ENCODE peak calls at places on chromosomes 4 and X, in seven cellular contexts. M, I, F, H, S, W and K are unnamed samples.
A peak's percentile ranks its signal among the peaks of the same experiment; 100 is the strongest.

GRCh38 chr4:36003051-36003450 is 241.3 kb downstream of the ARAP2 start:
- DNase-seq in M (no peak), I (no peak), F (no peak), H (no peak), S (no peak), W (no peak), K (no peak)

GRCh38 chr4:171621646-171622045 is 191.6 kb upstream of the GALNTL6 start:
- DNase-seq in M (no peak), I (no peak), F (no peak), H (no peak), S (no peak), W (no peak), K (no peak)

GRCh38 chr4:69321153-69321729 is 41.0 kb downstream of the UGT2B28 start:
- DNase-seq in M (no peak), I (no peak), F (no peak), H (no peak), S (no peak), W (no peak), K (no peak)

GRCh38 chrX:111098874-111099273 is 2.9 kb downstream of the PAK3 start:
- DNase-seq in M (peak; percentile 29), I (peak; percentile 69), F (peak; percentile 68), H (no peak), S (peak; percentile 81), W (peak; percentile 1), K (peak; percentile 31)

GRCh38 chrX:109839694-109840358 is 106.8 kb upstream of the ACSL4 start:
- DNase-seq in M (peak; percentile 10), I (peak; percentile 57), F (no peak), H (no peak), S (peak; percentile 44), W (no peak), K (no peak)

GRCh38 chr4:126604273-126604867 is 1028.4 kb upstream of the INTU start:
- DNase-seq in M (peak; percentile 27), I (peak; percentile 36), F (peak; percentile 53), H (no peak), S (no peak), W (peak; percentile 18), K (peak; percentile 62)

GRCh38 chr4:75916091-75916661 is 13.9 kb upstream of the PPEF2 start:
- DNase-seq in M (peak; percentile 13), I (peak; percentile 43), F (peak; percentile 59), H (no peak), S (no peak), W (peak; percentile 25), K (peak; percentile 25)

GRCh38 chrX:64975491-64975890 is 759 bp downstream of the ZC4H2 start:
- DNase-seq in M (no peak), I (no peak), F (peak; percentile 46), H (no peak), S (peak; percentile 57), W (peak; percentile 2), K (no peak)

GRCh38 chr4:168765726-168766125 is 244.3 kb downstream of the CBR4 start:
- DNase-seq in M (no peak), I (no peak), F (no peak), H (no peak), S (no peak), W (no peak), K (no peak)

GRCh38 chr4:93394488-93395185 is 433.9 kb upstream of the ATOH1 start:
- DNase-seq in M (no peak), I (no peak), F (no peak), H (no peak), S (no peak), W (no peak), K (no peak)

GRCh38 chr4:40576651-40577480 is 52.8 kb downstream of the RBM47 start:
- DNase-seq in M (peak; percentile 66), I (no peak), F (no peak), H (peak; percentile 82), S (no peak), W (peak; percentile 98), K (peak; percentile 86)

GRCh38 chrX:37603938-37604409 is 32.5 kb downstream of the LANCL3 start:
- DNase-seq in M (no peak), I (no peak), F (no peak), H (peak; percentile 2), S (no peak), W (no peak), K (no peak)

GRCh38 chr4:167114416-167114971 is 119.8 kb downstream of the SPOCK3 start:
- DNase-seq in M (no peak), I (no peak), F (no peak), H (peak; percentile 8), S (no peak), W (no peak), K (no peak)

GRCh38 chr4:47692691-47693090 is 145.2 kb downstream of the CORIN start:
- DNase-seq in M (no peak), I (no peak), F (no peak), H (no peak), S (no peak), W (no peak), K (no peak)

GRCh38 chr4:122810669-122811068 is 16.0 kb upstream of the FGF2 start:
- DNase-seq in M (no peak), I (no peak), F (no peak), H (no peak), S (no peak), W (no peak), K (no peak)

GRCh38 chrX:45758319-45758718 is 557.6 kb upstream of the DIPK2B start:
- DNase-seq in M (no peak), I (no peak), F (no peak), H (peak; percentile 61), S (no peak), W (no peak), K (no peak)

GRCh38 chrX:43643201-43643600 is 12.9 kb upstream of the MAOA start:
- DNase-seq in M (no peak), I (no peak), F (no peak), H (no peak), S (no peak), W (no peak), K (no peak)

GRCh38 chrX:13899607-13900006 is 82.7 kb upstream of the GPM6B start:
- DNase-seq in M (no peak), I (no peak), F (no peak), H (no peak), S (no peak), W (no peak), K (no peak)

GRCh38 chrX:13309631-13310030 is 10.2 kb downstream of the ATXN3L start:
- DNase-seq in M (no peak), I (no peak), F (no peak), H (no peak), S (no peak), W (no peak), K (no peak)

GRCh38 chr4:82784615-82785247 is 13.9 kb downstream of the SCD5 start:
- DNase-seq in M (no peak), I (no peak), F (peak; percentile 72), H (no peak), S (no peak), W (no peak), K (no peak)

GRCh38 chr4:5561286-5561685 is 147.1 kb downstream of the EVC2 start:
- DNase-seq in M (no peak), I (no peak), F (no peak), H (no peak), S (peak; percentile 4), W (no peak), K (no peak)

GRCh38 chr4:6957148-6957520 is 47.5 kb downstream of the TBC1D14 start:
- DNase-seq in M (no peak), I (no peak), F (no peak), H (no peak), S (no peak), W (no peak), K (no peak)

GRCh38 chr4:6957994-6958393 is 48.4 kb downstream of the TBC1D14 start:
- DNase-seq in M (no peak), I (no peak), F (peak; percentile 27), H (no peak), S (peak; percentile 39), W (no peak), K (no peak)

GRCh38 chr4:6955261-6955911 is 45.8 kb downstream of the TBC1D14 start:
- DNase-seq in M (no peak), I (no peak), F (no peak), H (no peak), S (no peak), W (no peak), K (no peak)

GRCh38 chr4:6956087-6956433 is 46.4 kb downstream of the TBC1D14 start:
- DNase-seq in M (no peak), I (no peak), F (peak; percentile 6), H (no peak), S (no peak), W (no peak), K (no peak)

DNA sequence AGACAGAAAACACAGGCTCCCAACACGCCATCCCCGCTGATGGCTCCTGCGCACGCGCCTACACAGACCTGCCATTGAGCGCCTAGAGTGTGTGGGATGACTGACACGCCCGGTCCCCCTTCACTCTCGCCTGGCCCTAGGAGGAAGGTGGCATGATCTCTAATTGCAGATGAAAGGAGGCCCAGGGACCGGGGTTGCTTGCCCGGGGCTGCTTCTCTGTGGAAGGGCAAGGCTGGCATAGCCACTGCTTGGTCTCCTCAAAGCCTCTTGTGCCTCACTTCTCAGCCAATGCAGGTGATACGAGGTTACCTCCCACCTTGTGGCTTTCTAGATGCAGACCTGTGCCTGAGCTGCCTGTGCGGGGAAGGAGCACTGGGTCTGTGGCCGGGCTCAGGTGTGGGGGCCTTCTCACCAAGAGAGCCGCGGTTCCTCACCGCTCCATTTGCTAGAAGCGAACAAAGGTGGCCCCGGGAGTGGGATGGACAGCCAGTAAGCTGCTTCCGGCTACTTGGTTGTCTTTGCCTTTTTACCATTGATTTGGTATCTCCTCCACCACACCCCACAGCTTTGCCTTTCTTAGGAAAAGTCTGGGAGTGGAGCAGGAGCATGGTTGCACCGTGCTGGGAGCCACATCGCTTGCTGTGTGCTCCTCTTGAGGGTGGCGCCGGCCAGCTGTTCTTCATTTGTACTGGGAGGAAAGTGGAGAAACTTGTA is 47.0 kb downstream of the TBC1D14 start:
- DNase-seq in M (no peak), I (no peak), F (no peak), H (no peak), S (no peak), W (no peak), K (no peak)
- TF ChIP-seq JUND in M (no peak), I (no peak), F (no peak), H (no peak), S (no peak), W (no peak), K (no peak)

DNA sequence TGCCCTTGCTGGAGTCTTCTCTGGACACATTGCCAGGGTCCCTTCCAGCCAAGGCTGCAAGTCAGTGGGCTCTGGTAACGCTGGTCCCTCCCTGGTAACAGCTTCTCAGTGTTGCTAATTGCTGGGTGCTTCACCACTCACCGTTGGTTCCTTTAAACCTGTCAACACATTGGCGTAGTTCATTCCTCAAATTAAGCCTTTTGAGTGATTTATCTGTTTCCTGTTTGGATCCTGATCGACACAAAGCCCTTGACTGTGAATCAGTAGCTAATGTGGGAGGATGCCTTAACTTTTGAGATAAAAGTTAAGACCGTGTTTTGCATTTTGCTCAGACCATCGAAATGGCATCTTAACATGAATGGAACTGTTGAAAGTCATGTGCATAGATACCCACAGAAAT is 125.9 kb downstream of the AMELX start:
- DNase-seq in M (no peak), I (no peak), F (no peak), H (no peak), S (no peak), W (no peak), K (no peak)
- TF ChIP-seq JUND in M (no peak), I (peak; percentile 43), F (no peak), H (no peak), S (no peak), W (no peak), K (no peak)

GRCh38 chr4:184170996-184171395 is 46.7 kb downstream of the ENPP6 start:
- DNase-seq in M (no peak), I (no peak), F (no peak), H (no peak), S (no peak), W (no peak), K (no peak)
- TF ChIP-seq JUND in M (no peak), I (no peak), F (no peak), H (no peak), S (no peak), W (no peak), K (no peak)

GRCh38 chr4:165302658-165303057 is 24.8 kb upstream of the MSMO1 start:
- DNase-seq in M (no peak), I (no peak), F (no peak), H (no peak), S (no peak), W (no peak), K (no peak)
- TF ChIP-seq JUND in M (no peak), I (no peak), F (no peak), H (no peak), S (no peak), W (no peak), K (no peak)